ENCODE peak calls at places on chromosomes 16 and 17, in seven cellular contexts. G is H9, U is IMR-90, I is H1, D is mesenchymal stem cell, A is mesendoderm, K is trophoblast cell. C is an unnamed sample.

GRCh38 chr17:41645371-41646063 is 21.1 kb upstream of the KRT17 start:
- DNase-seq in D (peak; percentile 71), I (no peak), G (no peak), K (peak; percentile 47), U (peak; percentile 78), A (peak; percentile 81), C (no peak)

GRCh38 chr17:68491864-68492263 is 20.4 kb upstream of the PRKAR1A start:
- DNase-seq in G (no peak), I (no peak), U (no peak), D (no peak), A (no peak), K (no peak), C (no peak)

GRCh38 chr16:73610605-73611177 is 562.8 kb upstream of the ZFHX3 start:
- DNase-seq in K (no peak), G (no peak), A (peak; percentile 36), D (no peak), U (no peak), I (no peak), C (no peak)

GRCh38 chr16:51012396-51012795 is 138.7 kb downstream of the SALL1 start:
- DNase-seq in K (no peak), D (no peak), A (peak; percentile 83), G (no peak), I (no peak), U (no peak), C (no peak)

GRCh38 chr17:78379134-78379497 is 667 bp downstream of the PGS1 start:
- DNase-seq in G (no peak), A (peak; percentile 66), K (peak; percentile 62), D (peak; percentile 98), U (peak; percentile 95), I (no peak), C (no peak)

GRCh38 chr17:1736348-1737281 is 6.1 kb upstream of the SERPINF2 start:
- DNase-seq in I (no peak), G (no peak), K (peak; percentile 40), U (peak; percentile 83), A (no peak), D (peak; percentile 89), C (no peak)

GRCh38 chr17:78611636-78612035 is 34.4 kb upstream of the DNAH17 start:
- DNase-seq in K (no peak), I (no peak), A (no peak), G (no peak), D (peak; percentile 87), U (peak; percentile 59), C (no peak)

GRCh38 chr17:75504347-75505151 is 10.8 kb downstream of the CASKIN2 start:
- DNase-seq in I (no peak), K (peak; percentile 62), G (peak; percentile 84), D (peak; percentile 11), U (no peak), A (peak; percentile 49), C (no peak)

GRCh38 chr17:66317629-66318028 is 15.2 kb downstream of the PRKCA start:
- DNase-seq in D (no peak), I (no peak), A (no peak), K (peak; percentile 39), G (no peak), U (peak; percentile 52), C (no peak)

GRCh38 chr16:4656695-4657686 is 32.4 kb downstream of the MGRN1 start:
- DNase-seq in A (peak; percentile 19), G (no peak), K (no peak), D (no peak), I (no peak), U (no peak), C (no peak)

GRCh38 chr16:3774156-3774767 is 56.9 kb upstream of the TRAP1 start:
- DNase-seq in U (peak; percentile 43), I (no peak), K (no peak), A (no peak), G (no peak), D (no peak), C (no peak)

GRCh38 chr17:76462556-76463290 is 4.7 kb upstream of the AANAT start:
- DNase-seq in G (no peak), I (no peak), D (no peak), K (no peak), A (no peak), U (no peak), C (no peak)

GRCh38 chr16:6955303-6955702 is 377.3 kb upstream of the RBFOX1 start:
- DNase-seq in K (no peak), U (no peak), G (no peak), D (no peak), A (no peak), I (no peak), C (no peak)

GRCh38 chr17:32277284-32277683 is 11.7 kb downstream of the RHBDL3 start:
- DNase-seq in I (no peak), D (peak; percentile 52), A (peak; percentile 74), G (peak; percentile 79), K (no peak), U (peak; percentile 61), C (no peak)

GRCh38 chr16:55125818-55126385 is 195.2 kb downstream of the IRX5 start:
- DNase-seq in D (no peak), A (no peak), K (no peak), I (no peak), G (no peak), U (no peak), C (no peak)

GRCh38 chr17:42362245-42362961 is 25.8 kb downstream of the STAT3 start:
- DNase-seq in U (no peak), K (peak; percentile 70), I (no peak), G (no peak), A (no peak), D (no peak), C (no peak)

GRCh38 chr17:43360739-43361498 is 37.9 kb upstream of the ARL4D start:
- DNase-seq in D (peak; percentile 100), I (peak; percentile 98), G (peak; percentile 98), A (peak; percentile 100), K (peak; percentile 100), U (peak; percentile 100), C (peak; percentile 94)

GRCh38 chr16:53159781-53160436 is 105.1 kb downstream of the CHD9 start:
- DNase-seq in D (peak; percentile 75), U (peak; percentile 62), I (no peak), A (peak; percentile 68), G (no peak), K (peak; percentile 61), C (peak; percentile 37)

GRCh38 chr16:85437161-85438052 is 175.7 kb upstream of the GSE1 start:
- DNase-seq in U (no peak), G (peak; percentile 74), I (no peak), K (peak; percentile 24), A (peak; percentile 61), D (no peak), C (no peak)

GRCh38 chr16:79402920-79403319 is 197.6 kb downstream of the MAF start:
- DNase-seq in I (no peak), K (peak; percentile 65), A (no peak), U (no peak), G (no peak), D (no peak), C (no peak)

GRCh38 chr16:17784073-17784472 is 313.3 kb upstream of the XYLT1 start:
- DNase-seq in D (no peak), U (peak; percentile 56), G (no peak), I (no peak), A (peak; percentile 70), K (peak; percentile 54), C (peak; percentile 52)

GRCh38 chr16:14667347-14668266 is 26.5 kb downstream of the PLA2G10 start:
- DNase-seq in U (no peak), D (no peak), A (no peak), K (no peak), G (no peak), I (no peak), C (no peak)

GRCh38 chr17:603405-604193 is 111.0 kb downstream of the VPS53 start:
- DNase-seq in U (peak; percentile 56), D (peak; percentile 10), K (no peak), A (no peak), G (no peak), I (no peak), C (no peak)

GRCh38 chr17:602436-602835 is 112.2 kb downstream of the VPS53 start:
- DNase-seq in G (no peak), K (no peak), A (no peak), U (peak; percentile 62), D (peak; percentile 33), I (no peak), C (no peak)

GRCh38 chr17:607341-608060 is 107.1 kb downstream of the VPS53 start:
- DNase-seq in U (peak; percentile 22), D (peak; percentile 32), A (no peak), I (no peak), G (no peak), K (no peak), C (no peak)

GRCh38 chr17:606501-607243 is 108.0 kb downstream of the VPS53 start:
- DNase-seq in D (peak; percentile 47), I (no peak), U (peak; percentile 46), K (no peak), G (no peak), A (no peak), C (no peak)

GRCh38 chr17:604719-605118 is 109.9 kb downstream of the VPS53 start:
- DNase-seq in I (no peak), G (no peak), D (no peak), K (no peak), U (peak; percentile 39), A (peak; percentile 3), C (peak; percentile 6)
- H3K4me1 ChIP-seq in I (no peaks in the 10 kb centered on the region), G (no peaks in the 10 kb centered on the region), D (peaks cover 13% of the 10 kb centered on the region), K (peaks cover 31% of the 10 kb centered on the region), U (peaks cover 23% of the 10 kb centered on the region), A (no peaks in the 10 kb centered on the region), C (no peaks in the 10 kb centered on the region)

DNA sequence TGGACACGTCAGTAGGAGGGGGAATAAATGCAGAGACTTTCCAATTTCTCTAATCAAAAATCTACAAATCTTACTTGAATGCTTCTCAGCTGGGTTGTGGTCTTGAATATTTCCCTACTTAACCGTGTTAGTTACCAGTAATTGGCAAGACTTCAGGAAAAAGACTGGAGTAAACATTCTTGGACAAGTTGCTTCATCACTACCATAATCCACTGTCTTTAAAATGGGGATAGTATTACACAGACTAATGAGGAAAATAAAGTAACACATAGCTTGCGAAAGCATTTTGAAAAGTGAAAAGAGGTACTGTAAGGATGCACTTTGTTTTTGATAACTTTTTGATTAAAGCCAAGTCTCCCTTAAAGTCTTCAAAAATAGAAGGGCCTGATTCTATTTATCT is 18.4 kb downstream of the MYH1 start:
- DNase-seq in I (no peak), D (no peak), K (no peak), A (no peak), G (no peak), U (no peak), C (no peak)
- H3K23ac ChIP-seq in I (no peak overlapping the region), D (no peak overlapping the region), K (no peak overlapping the region), A (no peak overlapping the region), G (no peak overlapping the region), U (no peak overlapping the region), C (no peak overlapping the region)

DNA sequence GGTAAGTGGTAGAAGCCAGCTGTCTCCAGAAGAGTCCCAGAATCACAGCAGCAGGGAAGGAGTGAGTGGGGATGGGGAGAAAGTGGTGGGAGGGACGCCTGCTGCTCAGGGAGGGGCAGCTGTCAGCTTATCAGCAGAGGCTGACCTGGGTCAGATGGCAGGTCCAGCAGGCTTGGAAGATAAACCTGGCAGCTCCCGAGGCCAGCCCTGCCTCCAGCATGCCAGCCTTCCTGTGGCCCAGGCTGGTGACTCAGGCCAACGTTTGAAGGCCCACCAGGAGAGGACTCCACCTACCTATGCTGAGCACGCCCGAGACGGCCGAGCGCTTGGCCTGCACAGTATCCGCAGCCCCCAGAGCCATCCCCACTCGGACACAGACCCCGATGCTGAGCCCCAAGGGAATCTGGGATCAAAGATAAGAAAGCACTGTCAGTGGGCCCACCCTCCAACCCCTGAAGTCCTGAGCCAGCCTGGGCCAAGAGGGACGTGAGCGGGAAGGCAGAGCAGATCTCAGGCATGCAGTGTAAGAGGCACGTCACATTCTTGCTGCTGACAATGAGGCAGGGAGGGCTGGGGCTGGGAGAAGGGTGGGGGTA is 12.5 kb downstream of the SLC47A2 start:
- DNase-seq in D (no peak), U (no peak), G (peak; percentile 67), A (peak; percentile 72), I (no peak), K (no peak), C (no peak)
- H2BK5ac ChIP-seq in D (no peak overlapping the region), U (no peak overlapping the region), G (no peak overlapping the region), A (no peak overlapping the region), I (peak overlapping the region; percentile 61), K (no peak overlapping the region), C (peak overlapping the region; percentile 88)

GRCh38 chr17:50312311-50312710 is 33.6 kb upstream of the XYLT2 start:
- DNase-seq in A (peak; percentile 23), D (no peak), U (peak; percentile 34), G (no peak), K (no peak), I (no peak), C (no peak)
- H3K4me1 ChIP-seq in A (peaks cover 10% of the 10 kb centered on the region), D (peaks cover 10% of the 10 kb centered on the region), U (peaks cover 14% of the 10 kb centered on the region), G (peaks cover 8% of the 10 kb centered on the region), K (no peaks in the 10 kb centered on the region), I (peaks cover 7% of the 10 kb centered on the region), C (peaks cover 7% of the 10 kb centered on the region)

C was measured in neuronal stem cell.